ENCODE peak calls at places on chromosomes 16 and 17, in seven cellular contexts. G is GM19239, P is HEK293T, E is mucosa of gallbladder, F is lower lobe of right lung, I is AG10803, Q is LoVo. H is an unnamed sample.

GRCh38 chr17:6903516-6903915 is 72.0 kb upstream of the TEKT1 start:
- DNase-seq in I (no peak), Q (no peak), F (no peak), E (no peak), P (no peak), G (no peak), H (no peak)

GRCh38 chr17:16327018-16327417 is 26.3 kb downstream of the CENPV start:
- DNase-seq in G (no peak), F (no peak), E (no peak), P (no peak), Q (no peak), I (no peak), H (no peak)

GRCh38 chr16:12147681-12148479 is 171.3 kb downstream of the SNX29 start:
- DNase-seq in I (no peak), P (no peak), G (no peak), F (no peak), E (no peak), Q (no peak), H (no peak)

GRCh38 chr17:7557147-7557764 is 1.3 kb upstream of the TNFSF13 start:
- DNase-seq in G (no peak), I (no peak), F (peak), Q (no peak), E (no peak), P (no peak), H (no peak)

GRCh38 chr17:13953871-13954270 is 115.4 kb upstream of the COX10 start:
- DNase-seq in Q (no peak), E (no peak), I (peak), F (no peak), G (no peak), P (no peak), H (no peak)

GRCh38 chr17:63675607-63676539 is 24.1 kb downstream of the LIMD2 start:
- DNase-seq in F (peak), P (peak), Q (peak), I (peak), E (peak), G (no peak), H (no peak)

GRCh38 chr16:24776486-24777220 is 47.2 kb downstream of the TNRC6A start:
- DNase-seq in Q (no peak), E (no peak), G (no peak), P (no peak), I (peak), F (no peak), H (no peak)

GRCh38 chr16:88805887-88806393 is 2.4 kb downstream of the CDT1 start:
- DNase-seq in E (no peak), G (no peak), F (no peak), I (no peak), Q (no peak), P (no peak), H (no peak)

GRCh38 chr16:87369796-87370719 is 13.5 kb downstream of the FBXO31 start:
- DNase-seq in P (no peak), G (no peak), I (no peak), F (peak), Q (no peak), E (no peak), H (no peak)

GRCh38 chr16:71971571-71971970 is 28.6 kb downstream of the PKD1L3 start:
- DNase-seq in F (no peak), I (no peak), P (no peak), Q (no peak), G (no peak), E (no peak), H (no peak)

GRCh38 chr16:53207810-53208752 is 153.3 kb downstream of the CHD9 start:
- DNase-seq in P (peak), Q (peak), E (peak), G (peak), F (no peak), I (peak), H (peak)

GRCh38 chr16:72198641-72199250 is 26.8 kb upstream of the PMFBP1 start:
- DNase-seq in P (no peak), G (no peak), I (no peak), E (no peak), F (no peak), Q (no peak), H (no peak)

GRCh38 chr16:51168755-51169154 is 17.7 kb upstream of the SALL1 start:
- DNase-seq in E (no peak), I (no peak), Q (no peak), P (no peak), F (no peak), G (no peak), H (no peak)

GRCh38 chr17:72390675-72391501 is 270.1 kb downstream of the SOX9 start:
- DNase-seq in G (no peak), I (no peak), E (no peak), Q (no peak), P (no peak), F (no peak), H (no peak)